ENCODE peak calls at places on chromosomes 13 and 19, in ten cellular contexts. O, R, T, V, N, B, Q, G, K and Z are unnamed samples.

GRCh38 chr19:16041571-16042386 is 34.5 kb upstream of the TPM4 start:
- DNase-seq in O (peak; percentile 62), R (peak; percentile 77), T (peak; percentile 49), V (peak; percentile 66), N (peak; percentile 84), B (peak; percentile 52), Q (peak; percentile 86), G (peak; percentile 84), K (peak; percentile 64), Z (peak; percentile 82)

GRCh38 chr19:12200020-12200419 is 37.1 kb downstream of the ZNF136 start:
- DNase-seq in O (no peak), R (no peak), T (no peak), V (no peak), N (no peak), B (no peak), Q (no peak), G (no peak), K (no peak), Z (no peak)

GRCh38 chr19:20472854-20473253 is 92.7 kb downstream of the ZNF737 start:
- DNase-seq in O (no peak), R (no peak), T (no peak), V (no peak), N (no peak), B (no peak), Q (no peak), G (no peak), K (no peak), Z (no peak)

GRCh38 chr19:1042689-1043511 is 3.0 kb downstream of the ABCA7 start:
- DNase-seq in O (no peak), R (no peak), T (no peak), V (no peak), N (no peak), B (no peak), Q (peak; percentile 65), G (no peak), K (no peak), Z (no peak)

GRCh38 chr19:32873560-32873959 is 4.0 kb upstream of the SLC7A9 start:
- DNase-seq in O (no peak), R (no peak), T (no peak), V (no peak), N (no peak), B (no peak), Q (no peak), G (no peak), K (no peak), Z (no peak)

GRCh38 chr13:49481788-49482187 is 14.0 kb upstream of the PHF11 start:
- DNase-seq in O (no peak), R (no peak), T (no peak), V (no peak), N (no peak), B (no peak), Q (no peak), G (no peak), K (no peak), Z (no peak)

GRCh38 chr19:33298146-33298911 is 4.0 kb downstream of the CEBPA start:
- DNase-seq in O (no peak), R (no peak), T (no peak), V (no peak), N (no peak), B (no peak), Q (peak; percentile 33), G (no peak), K (no peak), Z (no peak)

GRCh38 chr13:113178070-113178895 is 19.8 kb downstream of the PROZ start:
- DNase-seq in O (peak; percentile 95), R (no peak), T (no peak), V (no peak), N (no peak), B (peak; percentile 99), Q (no peak), G (no peak), K (no peak), Z (no peak)

GRCh38 chr13:78689011-78689410 is 30.1 kb upstream of the OBI1 start:
- DNase-seq in O (no peak), R (no peak), T (no peak), V (no peak), N (no peak), B (no peak), Q (no peak), G (no peak), K (no peak), Z (peak; percentile 6)

DNA sequence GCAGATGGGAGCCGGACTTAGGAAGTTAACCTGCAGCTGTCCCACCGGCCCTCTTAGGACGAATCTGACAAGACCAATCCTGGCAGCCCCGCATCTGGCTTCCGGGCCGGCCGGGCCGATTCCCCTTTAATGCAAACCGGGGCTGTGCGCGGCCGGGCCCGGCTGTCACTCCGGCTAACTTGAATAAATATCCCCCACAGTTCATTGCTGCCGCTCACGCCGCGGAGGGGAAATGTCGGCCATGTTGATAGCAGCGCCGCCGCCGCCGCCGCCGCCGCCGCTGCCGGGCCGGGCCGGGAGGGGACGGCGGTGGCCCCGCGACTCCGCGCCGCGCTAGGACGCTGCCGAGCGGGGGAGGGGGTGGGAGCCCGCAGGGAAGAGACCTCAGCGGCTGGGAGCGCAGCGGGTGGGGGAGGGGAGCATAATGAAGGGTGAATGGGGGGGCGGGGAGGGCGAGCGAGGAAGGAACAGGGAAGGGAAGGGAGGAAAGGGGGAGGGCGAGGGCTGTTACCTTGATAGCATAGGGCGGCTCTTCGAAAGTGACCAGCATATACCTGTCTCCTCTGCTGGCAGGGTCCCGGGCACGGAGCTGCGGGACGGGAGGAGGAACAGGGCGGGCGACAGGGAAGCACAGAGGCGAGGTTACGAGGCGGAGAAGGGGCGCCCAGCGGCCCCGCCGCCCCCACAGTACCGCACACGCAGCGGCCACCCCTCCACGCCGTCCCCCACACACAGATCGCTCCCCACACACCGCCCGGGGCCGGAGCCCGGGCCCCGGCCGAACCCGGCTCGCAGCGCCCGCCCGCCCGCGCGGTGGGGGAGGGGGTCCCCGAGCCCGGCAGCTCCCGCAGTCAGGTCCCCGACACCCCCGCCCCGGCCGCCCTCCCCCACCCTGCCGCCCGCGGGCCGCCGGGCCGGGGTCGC is 1.1 kb downstream of the INTS6 start:
- DNase-seq in O (peak; percentile 62), R (peak; percentile 89), T (peak; percentile 36), V (peak; percentile 69), N (peak; percentile 87), B (peak; percentile 57), Q (peak; percentile 85), G (peak; percentile 83), K (peak; percentile 62), Z (peak; percentile 83)
- H3K36me3 ChIP-seq in O (peaks cover 11% of the 10 kb centered on the region), R (no peaks in the 10 kb centered on the region), T (peaks cover 17% of the 10 kb centered on the region), V (peaks cover 19% of the 10 kb centered on the region), N (peaks cover 11% of the 10 kb centered on the region), B (peaks cover 9% of the 10 kb centered on the region), Q (no peaks in the 10 kb centered on the region), G (no peaks in the 10 kb centered on the region), K (peaks cover 3% of the 10 kb centered on the region), Z (peaks cover 17% of the 10 kb centered on the region)

GRCh38 chr19:11050323-11051114 is 38.7 kb upstream of the LDLR start:
- DNase-seq in O (no peak), R (no peak), T (no peak), V (no peak), N (no peak), B (no peak), Q (no peak), G (no peak), K (no peak), Z (no peak)

GRCh38 chr19:11052391-11052790 is 36.9 kb upstream of the LDLR start:
- DNase-seq in O (no peak), R (no peak), T (no peak), V (no peak), N (no peak), B (no peak), Q (no peak), G (no peak), K (no peak), Z (no peak)

GRCh38 chr19:11058246-11059030 is 30.8 kb upstream of the LDLR start:
- DNase-seq in O (no peak), R (no peak), T (no peak), V (no peak), N (no peak), B (no peak), Q (no peak), G (no peak), K (no peak), Z (no peak)

GRCh38 chr19:11054628-11055027 is 34.6 kb upstream of the LDLR start:
- DNase-seq in O (no peak), R (no peak), T (no peak), V (no peak), N (no peak), B (no peak), Q (no peak), G (no peak), K (no peak), Z (no peak)

GRCh38 chr19:11054200-11054599 is 35.1 kb upstream of the LDLR start:
- DNase-seq in O (no peak), R (no peak), T (no peak), V (no peak), N (no peak), B (no peak), Q (no peak), G (no peak), K (no peak), Z (no peak)
- H3K36me3 ChIP-seq in O (peaks cover 25% of the 10 kb centered on the region), R (no peaks in the 10 kb centered on the region), T (no peaks in the 10 kb centered on the region), V (peaks cover 18% of the 10 kb centered on the region), N (peaks cover 8% of the 10 kb centered on the region), B (peaks cover 53% of the 10 kb centered on the region), Q (no peaks in the 10 kb centered on the region), G (no peaks in the 10 kb centered on the region), K (no peaks in the 10 kb centered on the region), Z (peaks cover 13% of the 10 kb centered on the region)

GRCh38 chr13:97269603-97270002 is 47.5 kb downstream of the MBNL2 start:
- DNase-seq in O (no peak), R (no peak), T (no peak), V (no peak), N (no peak), B (no peak), Q (no peak), G (no peak), K (no peak), Z (no peak)
- H3K36me3 ChIP-seq in O (no peaks in the 10 kb centered on the region), R (no peaks in the 10 kb centered on the region), T (no peaks in the 10 kb centered on the region), V (peaks cover 4% of the 10 kb centered on the region), N (no peaks in the 10 kb centered on the region), B (peaks cover 4% of the 10 kb centered on the region), Q (no peaks in the 10 kb centered on the region), G (no peaks in the 10 kb centered on the region), K (no peaks in the 10 kb centered on the region), Z (no peaks in the 10 kb centered on the region)

GRCh38 chr19:42288411-42288810 is 13.5 kb upstream of the PRR19 start:
- DNase-seq in O (no peak), R (no peak), T (no peak), V (no peak), N (no peak), B (no peak), Q (no peak), G (peak; percentile 12), K (no peak), Z (no peak)

GRCh38 chr19:42290136-42290522 is 11.8 kb upstream of the PRR19 start:
- DNase-seq in O (no peak), R (no peak), T (no peak), V (no peak), N (no peak), B (no peak), Q (no peak), G (peak; percentile 24), K (no peak), Z (no peak)

GRCh38 chr19:42288881-42289555 is 12.9 kb upstream of the PRR19 start:
- DNase-seq in O (no peak), R (no peak), T (no peak), V (no peak), N (no peak), B (no peak), Q (no peak), G (peak; percentile 22), K (no peak), Z (no peak)

GRCh38 chr19:42290523-42291436 is 11.2 kb upstream of the PRR19 start:
- DNase-seq in O (no peak), R (no peak), T (no peak), V (peak; percentile 47), N (no peak), B (no peak), Q (peak; percentile 54), G (peak; percentile 36), K (peak; percentile 57), Z (peak; percentile 52)

GRCh38 chr19:42289556-42290041 is 12.3 kb upstream of the PRR19 start:
- DNase-seq in O (no peak), R (no peak), T (no peak), V (no peak), N (no peak), B (no peak), Q (no peak), G (peak; percentile 16), K (no peak), Z (no peak)
- H3K36me3 ChIP-seq in O (peaks cover 74% of the 10 kb centered on the region), R (peaks cover 17% of the 10 kb centered on the region), T (peaks cover 18% of the 10 kb centered on the region), V (peaks cover 80% of the 10 kb centered on the region), N (peaks cover 65% of the 10 kb centered on the region), B (peaks cover 74% of the 10 kb centered on the region), Q (peaks cover 5% of the 10 kb centered on the region), G (no peaks in the 10 kb centered on the region), K (peaks cover 20% of the 10 kb centered on the region), Z (peaks cover 42% of the 10 kb centered on the region)